ENCODE peak calls at places on chromosome 5, in four cellular contexts. J, K, L and S are unnamed samples.
A peak's percentile ranks its signal among the peaks of the same experiment; 100 is the strongest.

GRCh38 chr5:173602423-173602822 is 14.0 kb downstream of the BOD1 start:
- DNase-seq in J (no peak), K (no peak), L (no peak), S (no peak)

GRCh38 chr5:9160747-9161146 is 385.1 kb downstream of the SEMA5A start:
- DNase-seq in J (no peak), K (no peak), L (no peak), S (no peak)

GRCh38 chr5:40991168-40991980 is 79.8 kb downstream of the MROH2B start:
- DNase-seq in J (no peak), K (no peak), L (peak; percentile 29), S (peak; percentile 94)

GRCh38 chr5:93626801-93627200 is 43.8 kb downstream of the NR2F1 start:
- DNase-seq in J (no peak), K (no peak), L (no peak), S (no peak)

GRCh38 chr5:72151646-72152045 is 44.4 kb downstream of the MAP1B start:
- DNase-seq in J (no peak), K (no peak), L (no peak), S (no peak)

GRCh38 chr5:80656425-80656824 is 1.6 kb upstream of the DHFR start:
- DNase-seq in J (no peak), K (peak; percentile 21), L (peak; percentile 26), S (peak; percentile 29)

GRCh38 chr5:100542086-100542485 is 6.9 kb downstream of the FAM174A start:
- DNase-seq in J (no peak), K (no peak), L (no peak), S (no peak)

GRCh38 chr5:169609716-169610115 is 26.1 kb downstream of the SPDL1 start:
- DNase-seq in J (peak; percentile 13), K (no peak), L (no peak), S (no peak)

GRCh38 chr5:68398146-68398812 is 182.7 kb downstream of the PIK3R1 start:
- DNase-seq in J (no peak), K (no peak), L (no peak), S (no peak)

GRCh38 chr5:98777295-98777694 is 3.8 kb downstream of the RGMB start:
- DNase-seq in J (no peak), K (no peak), L (no peak), S (no peak)

GRCh38 chr5:32710859-32711692 is at the start of gene NPR3:
- DNase-seq in J (peak; percentile 22), K (no peak), L (peak; percentile 68), S (no peak)

GRCh38 chr5:97854871-97855762 is 672.1 kb upstream of the RIOK2 start:
- DNase-seq in J (peak; percentile 11), K (no peak), L (no peak), S (no peak)

GRCh38 chr5:137833463-137833862 is 34.2 kb upstream of the MYOT start:
- DNase-seq in J (no peak), K (no peak), L (peak; percentile 95), S (peak; percentile 64)

GRCh38 chr5:93278876-93279275 is 302.1 kb downstream of the NR2F1-AS1 start:
- DNase-seq in J (no peak), K (no peak), L (no peak), S (no peak)

GRCh38 chr5:65151632-65152031 is 330.1 kb downstream of the ADAMTS6 start:
- DNase-seq in J (no peak), K (no peak), L (peak; percentile 23), S (peak; percentile 80)

GRCh38 chr5:81192351-81192750 is 40.8 kb upstream of the CKMT2 start:
- DNase-seq in J (peak; percentile 35), K (no peak), L (no peak), S (no peak)

GRCh38 chr5:133706732-133707430 is 94.5 kb upstream of the FSTL4 start:
- DNase-seq in J (no peak), K (no peak), L (no peak), S (no peak)

GRCh38 chr5:30099634-30100033 is 1093.9 kb upstream of the CDH6 start:
- DNase-seq in J (no peak), K (no peak), L (peak; percentile 87), S (no peak)

GRCh38 chr5:146041180-146041789 is 64.1 kb downstream of the PLAC8L1 start:
- DNase-seq in J (no peak), K (no peak), L (peak; percentile 33), S (no peak)

GRCh38 chr5:135457424-135458071 is 5.4 kb upstream of the TIFAB start:
- DNase-seq in J (peak; percentile 88), K (peak; percentile 83), L (peak; percentile 74), S (peak; percentile 56)
- TF ChIP-seq NR3C1 in J (no peak), K (no peak), L (no peak), S (no peak)

DNA sequence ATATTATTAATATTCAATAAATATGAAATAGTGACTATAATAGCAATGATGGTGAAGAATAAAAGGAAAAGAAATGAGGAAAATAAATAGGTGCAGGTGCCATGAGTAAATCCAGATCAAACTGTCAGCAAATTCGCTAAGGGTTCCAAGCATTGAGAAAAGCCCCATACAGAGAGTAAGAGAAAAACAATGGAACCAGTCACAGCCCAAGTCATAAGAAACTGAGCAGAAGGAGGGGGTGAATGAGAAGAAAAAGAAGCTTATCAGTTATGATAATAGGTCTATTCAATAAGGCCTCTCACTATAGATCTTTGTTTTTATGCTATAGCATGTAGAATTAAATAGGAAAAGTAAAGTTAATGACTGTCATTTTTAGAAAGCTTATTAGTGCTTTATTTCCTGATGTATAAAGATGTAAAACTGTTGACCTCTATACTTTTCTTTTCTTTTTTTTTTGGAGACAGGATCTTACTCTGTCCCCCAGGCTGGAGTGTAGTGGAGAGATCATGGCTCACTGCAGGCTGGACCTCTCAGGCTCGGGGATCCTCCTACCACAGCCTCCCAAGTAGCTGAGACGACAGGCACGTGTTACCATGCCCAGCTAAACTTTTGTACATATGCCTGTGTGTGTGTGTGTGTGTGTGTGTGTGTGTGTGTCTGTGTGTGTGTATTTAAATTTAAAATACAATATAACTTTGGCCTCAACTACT is 72.4 kb downstream of the FYB1 start:
- DNase-seq in J (no peak), K (no peak), L (no peak), S (no peak)
- TF ChIP-seq NR3C1 in J (no peak), K (no peak), L (no peak), S (no peak)

GRCh38 chr5:76709762-76710161 is 6.2 kb upstream of the F2R start:
- DNase-seq in J (no peak), K (no peak), L (no peak), S (no peak)
- TF ChIP-seq NR3C1 in J (no peak), K (no peak), L (no peak), S (no peak)

GRCh38 chr5:28301676-28302075 is 1263.3 kb upstream of the CDH9 start:
- DNase-seq in J (no peak), K (no peak), L (peak; percentile 88), S (no peak)
- TF ChIP-seq NR3C1 in J (no peak), K (no peak), L (no peak), S (no peak)

DNA sequence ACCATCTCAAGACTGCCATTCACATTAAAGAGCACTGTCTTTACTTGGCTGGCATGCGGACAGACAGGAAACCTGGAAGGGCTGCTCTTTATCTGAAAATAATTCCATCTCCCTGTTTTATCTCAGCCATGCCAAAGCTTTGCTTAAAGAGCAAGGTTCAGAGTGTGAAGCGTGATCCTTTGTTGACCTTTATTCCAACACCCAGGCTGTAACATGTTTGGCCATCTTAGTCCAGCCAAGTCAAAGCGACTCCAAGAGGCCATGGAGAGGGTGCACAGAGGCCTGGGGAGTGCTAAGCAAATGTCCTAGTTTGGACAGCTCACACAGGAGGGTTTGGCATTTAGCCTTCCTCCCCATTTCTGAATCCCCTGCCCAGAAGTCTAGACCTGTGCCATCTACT is 194.7 kb downstream of the PJA2 start:
- DNase-seq in J (no peak), K (no peak), L (no peak), S (peak; percentile 15)
- TF ChIP-seq NR3C1 in J (no peak), K (no peak), L (no peak), S (no peak)

GRCh38 chr5:160064979-160065619 is 54.2 kb downstream of the PWWP2A start:
- DNase-seq in J (no peak), K (no peak), L (no peak), S (no peak)
- TF ChIP-seq NR3C1 in J (no peak), K (no peak), L (no peak), S (no peak)